ENCODE peak calls at places on chromosomes 6 and 20, in nine cellular contexts. One of them, this sample, is unnamed.

GRCh38 chr6:34242252-34243130 is 5.8 kb downstream of the HMGA1 start:
- DNase-seq in NCI-H774: no peak
- DNase-seq in effector CD4-positive, alpha-beta T cell: no peak
- DNase-seq in iris pigment epithelial cell: peak; percentile 38
- DNase-seq in EH: no peak
- DNase-seq in NCI-H2107: no peak
- DNase-seq in central memory CD4-positive, alpha-beta T cell: no peak
- DNase-seq in IMR-90: peak; percentile 25
- DNase-seq in stimulated activated CD4-positive, alpha-beta T cell treated with anti-CD3 and anti-CD28 coated beads, Interleukin-15, amount 100 ng/mL, for 48 hours: no peak
- DNase-seq in this sample: no peak

GRCh38 chr20:35284267-35284991 is at the start of gene EIF6:
- DNase-seq in NCI-H774: peak; percentile 80
- DNase-seq in effector CD4-positive, alpha-beta T cell: peak; percentile 54
- DNase-seq in iris pigment epithelial cell: peak; percentile 87
- DNase-seq in EH: peak; percentile 90
- DNase-seq in NCI-H2107: peak; percentile 44
- DNase-seq in central memory CD4-positive, alpha-beta T cell: peak; percentile 50
- DNase-seq in IMR-90: peak; percentile 87
- DNase-seq in stimulated activated CD4-positive, alpha-beta T cell treated with anti-CD3 and anti-CD28 coated beads, Interleukin-15, amount 100 ng/mL, for 48 hours: peak; percentile 75
- DNase-seq in this sample: peak; percentile 72

GRCh38 chr6:150281767-150282166 is 87.0 kb upstream of the IYD start:
- DNase-seq in NCI-H774: no peak
- DNase-seq in effector CD4-positive, alpha-beta T cell: no peak
- DNase-seq in iris pigment epithelial cell: no peak
- DNase-seq in EH: no peak
- DNase-seq in NCI-H2107: no peak
- DNase-seq in central memory CD4-positive, alpha-beta T cell: no peak
- DNase-seq in IMR-90: no peak
- DNase-seq in stimulated activated CD4-positive, alpha-beta T cell treated with anti-CD3 and anti-CD28 coated beads, Interleukin-15, amount 100 ng/mL, for 48 hours: no peak
- DNase-seq in this sample: no peak

GRCh38 chr6:10678456-10678855 is 16.0 kb downstream of the C6orf52 start:
- DNase-seq in NCI-H774: no peak
- DNase-seq in effector CD4-positive, alpha-beta T cell: no peak
- DNase-seq in iris pigment epithelial cell: no peak
- DNase-seq in EH: no peak
- DNase-seq in NCI-H2107: no peak
- DNase-seq in central memory CD4-positive, alpha-beta T cell: no peak
- DNase-seq in IMR-90: no peak
- DNase-seq in stimulated activated CD4-positive, alpha-beta T cell treated with anti-CD3 and anti-CD28 coated beads, Interleukin-15, amount 100 ng/mL, for 48 hours: no peak
- DNase-seq in this sample: no peak

GRCh38 chr20:18314786-18315406 is 26.6 kb downstream of the ZNF133 start:
- DNase-seq in NCI-H774: no peak
- DNase-seq in effector CD4-positive, alpha-beta T cell: no peak
- DNase-seq in iris pigment epithelial cell: peak; percentile 79
- DNase-seq in EH: peak; percentile 87
- DNase-seq in NCI-H2107: no peak
- DNase-seq in central memory CD4-positive, alpha-beta T cell: no peak
- DNase-seq in IMR-90: peak; percentile 80
- DNase-seq in stimulated activated CD4-positive, alpha-beta T cell treated with anti-CD3 and anti-CD28 coated beads, Interleukin-15, amount 100 ng/mL, for 48 hours: no peak
- DNase-seq in this sample: peak; percentile 35

GRCh38 chr6:84967965-84968364 is 203.6 kb upstream of the TBX18 start:
- DNase-seq in NCI-H774: no peak
- DNase-seq in effector CD4-positive, alpha-beta T cell: no peak
- DNase-seq in iris pigment epithelial cell: no peak
- DNase-seq in EH: no peak
- DNase-seq in NCI-H2107: no peak
- DNase-seq in central memory CD4-positive, alpha-beta T cell: no peak
- DNase-seq in IMR-90: no peak
- DNase-seq in stimulated activated CD4-positive, alpha-beta T cell treated with anti-CD3 and anti-CD28 coated beads, Interleukin-15, amount 100 ng/mL, for 48 hours: no peak
- DNase-seq in this sample: no peak

GRCh38 chr6:30942338-30943060 is 1.7 kb downstream of the MUCL3 start:
- DNase-seq in NCI-H774: no peak
- DNase-seq in effector CD4-positive, alpha-beta T cell: no peak
- DNase-seq in iris pigment epithelial cell: peak; percentile 87
- DNase-seq in EH: peak; percentile 92
- DNase-seq in NCI-H2107: no peak
- DNase-seq in central memory CD4-positive, alpha-beta T cell: no peak
- DNase-seq in IMR-90: peak; percentile 76
- DNase-seq in stimulated activated CD4-positive, alpha-beta T cell treated with anti-CD3 and anti-CD28 coated beads, Interleukin-15, amount 100 ng/mL, for 48 hours: no peak
- DNase-seq in this sample: peak; percentile 71

GRCh38 chr20:49567421-49568256 is at the start of gene PTGIS:
- DNase-seq in NCI-H774: no peak
- DNase-seq in effector CD4-positive, alpha-beta T cell: no peak
- DNase-seq in iris pigment epithelial cell: no peak
- DNase-seq in EH: peak; percentile 42
- DNase-seq in NCI-H2107: no peak
- DNase-seq in central memory CD4-positive, alpha-beta T cell: no peak
- DNase-seq in IMR-90: no peak
- DNase-seq in stimulated activated CD4-positive, alpha-beta T cell treated with anti-CD3 and anti-CD28 coated beads, Interleukin-15, amount 100 ng/mL, for 48 hours: no peak
- DNase-seq in this sample: no peak

GRCh38 chr6:108164537-108164814 is 1.3 kb upstream of the NR2E1 start:
- DNase-seq in NCI-H774: no peak
- DNase-seq in effector CD4-positive, alpha-beta T cell: no peak
- DNase-seq in iris pigment epithelial cell: no peak
- DNase-seq in EH: no peak
- DNase-seq in NCI-H2107: no peak
- DNase-seq in central memory CD4-positive, alpha-beta T cell: no peak
- DNase-seq in IMR-90: no peak
- DNase-seq in stimulated activated CD4-positive, alpha-beta T cell treated with anti-CD3 and anti-CD28 coated beads, Interleukin-15, amount 100 ng/mL, for 48 hours: no peak
- DNase-seq in this sample: no peak

GRCh38 chr6:45447721-45448120 is 70.0 kb upstream of the SUPT3H start:
- DNase-seq in NCI-H774: no peak
- DNase-seq in effector CD4-positive, alpha-beta T cell: no peak
- DNase-seq in iris pigment epithelial cell: no peak
- DNase-seq in EH: peak; percentile 16
- DNase-seq in NCI-H2107: no peak
- DNase-seq in central memory CD4-positive, alpha-beta T cell: no peak
- DNase-seq in IMR-90: peak; percentile 38
- DNase-seq in stimulated activated CD4-positive, alpha-beta T cell treated with anti-CD3 and anti-CD28 coated beads, Interleukin-15, amount 100 ng/mL, for 48 hours: no peak
- DNase-seq in this sample: no peak

GRCh38 chr20:51338692-51339440 is 203.7 kb downstream of the NFATC2 start:
- DNase-seq in NCI-H774: no peak
- DNase-seq in effector CD4-positive, alpha-beta T cell: no peak
- DNase-seq in iris pigment epithelial cell: peak; percentile 96
- DNase-seq in EH: peak; percentile 46
- DNase-seq in NCI-H2107: no peak
- DNase-seq in central memory CD4-positive, alpha-beta T cell: no peak
- DNase-seq in IMR-90: peak; percentile 85
- DNase-seq in stimulated activated CD4-positive, alpha-beta T cell treated with anti-CD3 and anti-CD28 coated beads, Interleukin-15, amount 100 ng/mL, for 48 hours: no peak
- DNase-seq in this sample: no peak

GRCh38 chr6:87617405-87617804 is 27.5 kb downstream of the ORC3 start:
- DNase-seq in NCI-H774: no peak
- DNase-seq in effector CD4-positive, alpha-beta T cell: no peak
- DNase-seq in iris pigment epithelial cell: no peak
- DNase-seq in EH: no peak
- DNase-seq in NCI-H2107: no peak
- DNase-seq in central memory CD4-positive, alpha-beta T cell: no peak
- DNase-seq in IMR-90: no peak
- DNase-seq in stimulated activated CD4-positive, alpha-beta T cell treated with anti-CD3 and anti-CD28 coated beads, Interleukin-15, amount 100 ng/mL, for 48 hours: no peak
- DNase-seq in this sample: no peak

GRCh38 chr6:1817033-1817761 is 207.5 kb downstream of the FOXC1 start:
- DNase-seq in NCI-H774: no peak
- DNase-seq in effector CD4-positive, alpha-beta T cell: no peak
- DNase-seq in iris pigment epithelial cell: peak; percentile 58
- DNase-seq in EH: peak; percentile 44
- DNase-seq in NCI-H2107: no peak
- DNase-seq in central memory CD4-positive, alpha-beta T cell: no peak
- DNase-seq in IMR-90: peak; percentile 70
- DNase-seq in stimulated activated CD4-positive, alpha-beta T cell treated with anti-CD3 and anti-CD28 coated beads, Interleukin-15, amount 100 ng/mL, for 48 hours: no peak
- DNase-seq in this sample: no peak

GRCh38 chr6:44475779-44476434 is 88.4 kb downstream of the CDC5L start:
- DNase-seq in NCI-H774: peak; percentile 68
- DNase-seq in effector CD4-positive, alpha-beta T cell: peak; percentile 43
- DNase-seq in iris pigment epithelial cell: peak; percentile 69
- DNase-seq in EH: peak; percentile 74
- DNase-seq in NCI-H2107: peak; percentile 34
- DNase-seq in central memory CD4-positive, alpha-beta T cell: peak; percentile 49
- DNase-seq in IMR-90: peak; percentile 65
- DNase-seq in stimulated activated CD4-positive, alpha-beta T cell treated with anti-CD3 and anti-CD28 coated beads, Interleukin-15, amount 100 ng/mL, for 48 hours: peak; percentile 64
- DNase-seq in this sample: peak; percentile 35

GRCh38 chr6:168649209-168649608 is 208.2 kb downstream of the SMOC2 start:
- DNase-seq in NCI-H774: no peak
- DNase-seq in effector CD4-positive, alpha-beta T cell: no peak
- DNase-seq in iris pigment epithelial cell: no peak
- DNase-seq in EH: no peak
- DNase-seq in NCI-H2107: no peak
- DNase-seq in central memory CD4-positive, alpha-beta T cell: no peak
- DNase-seq in IMR-90: no peak
- DNase-seq in stimulated activated CD4-positive, alpha-beta T cell treated with anti-CD3 and anti-CD28 coated beads, Interleukin-15, amount 100 ng/mL, for 48 hours: no peak
- DNase-seq in this sample: no peak